ENCODE peak calls at places on chromosomes 4 and X, in six cellular contexts. One of them, this sample, is unnamed.

GRCh38 chrX:112630187-112630586 is 49.6 kb downstream of the LHFPL1 start:
- DNase-seq in neuronal stem cell: no peak
- DNase-seq in H1: no peak
- DNase-seq in IMR-90: no peak
- DNase-seq in mesenchymal stem cell: no peak
- DNase-seq in H9: no peak
- DNase-seq in this sample: no peak

GRCh38 chrX:13473666-13474516 is 95.5 kb upstream of the EGFL6 start:
- DNase-seq in neuronal stem cell: no peak
- DNase-seq in H1: no peak
- DNase-seq in IMR-90: peak; percentile 40
- DNase-seq in mesenchymal stem cell: no peak
- DNase-seq in H9: no peak
- DNase-seq in this sample: no peak

GRCh38 chr4:2937146-2937857 is 25.9 kb downstream of the NOP14 start:
- DNase-seq in neuronal stem cell: no peak
- DNase-seq in H1: no peak
- DNase-seq in IMR-90: no peak
- DNase-seq in mesenchymal stem cell: no peak
- DNase-seq in H9: peak; percentile 46
- DNase-seq in this sample: no peak

GRCh38 chrX:51440365-51440764 is 56.0 kb downstream of the NUDT11 start:
- DNase-seq in neuronal stem cell: no peak
- DNase-seq in H1: no peak
- DNase-seq in IMR-90: no peak
- DNase-seq in mesenchymal stem cell: no peak
- DNase-seq in H9: no peak
- DNase-seq in this sample: peak; percentile 49

GRCh38 chr4:1793496-1793840 is 375 bp downstream of the FGFR3 start:
- DNase-seq in neuronal stem cell: no peak
- DNase-seq in H1: no peak
- DNase-seq in IMR-90: no peak
- DNase-seq in mesenchymal stem cell: peak; percentile 29
- DNase-seq in H9: no peak
- DNase-seq in this sample: peak; percentile 63

GRCh38 chr4:57064120-57064519 is 46.1 kb downstream of the IGFBP7 start:
- DNase-seq in neuronal stem cell: no peak
- DNase-seq in H1: no peak
- DNase-seq in IMR-90: no peak
- DNase-seq in mesenchymal stem cell: no peak
- DNase-seq in H9: no peak
- DNase-seq in this sample: no peak

GRCh38 chr4:15145709-15146108 is 143.4 kb downstream of the CPEB2 start:
- DNase-seq in neuronal stem cell: no peak
- DNase-seq in H1: no peak
- DNase-seq in IMR-90: no peak
- DNase-seq in mesenchymal stem cell: no peak
- DNase-seq in H9: no peak
- DNase-seq in this sample: no peak

GRCh38 chr4:70190579-70190978 is 4.9 kb upstream of the ODAM start:
- DNase-seq in neuronal stem cell: no peak
- DNase-seq in H1: no peak
- DNase-seq in IMR-90: no peak
- DNase-seq in mesenchymal stem cell: no peak
- DNase-seq in H9: no peak
- DNase-seq in this sample: no peak

GRCh38 chrX:119541188-119541587 is 24.0 kb downstream of the STEEP1 start:
- DNase-seq in neuronal stem cell: no peak
- DNase-seq in H1: no peak
- DNase-seq in IMR-90: peak; percentile 86
- DNase-seq in mesenchymal stem cell: peak; percentile 81
- DNase-seq in H9: peak; percentile 54
- DNase-seq in this sample: peak; percentile 73

GRCh38 chrX:75156537-75156945 is 458 bp upstream of the ABCB7 start:
- DNase-seq in neuronal stem cell: no peak
- DNase-seq in H1: no peak
- DNase-seq in IMR-90: peak; percentile 12
- DNase-seq in mesenchymal stem cell: peak; percentile 58
- DNase-seq in H9: no peak
- DNase-seq in this sample: peak; percentile 11

GRCh38 chr4:67130411-67130810 is 414.9 kb downstream of the CENPC start:
- DNase-seq in neuronal stem cell: no peak
- DNase-seq in H1: no peak
- DNase-seq in IMR-90: no peak
- DNase-seq in mesenchymal stem cell: no peak
- DNase-seq in H9: no peak
- DNase-seq in this sample: no peak

GRCh38 chrX:39445336-39445735 is 644.1 kb downstream of the MID1IP1 start:
- DNase-seq in neuronal stem cell: no peak
- DNase-seq in H1: no peak
- DNase-seq in IMR-90: no peak
- DNase-seq in mesenchymal stem cell: no peak
- DNase-seq in H9: peak; percentile 63
- DNase-seq in this sample: peak; percentile 25

GRCh38 chr4:76990288-76991080 is 40.9 kb downstream of the SEPTIN11 start:
- DNase-seq in neuronal stem cell: no peak
- DNase-seq in H1: no peak
- DNase-seq in IMR-90: peak; percentile 96
- DNase-seq in mesenchymal stem cell: peak; percentile 87
- DNase-seq in H9: no peak
- DNase-seq in this sample: peak; percentile 59

GRCh38 chr4:140152760-140153418 is 1.1 kb downstream of the MAML3 start:
- DNase-seq in neuronal stem cell: peak; percentile 33
- DNase-seq in H1: no peak
- DNase-seq in IMR-90: peak; percentile 44
- DNase-seq in mesenchymal stem cell: peak; percentile 64
- DNase-seq in H9: peak; percentile 50
- DNase-seq in this sample: peak; percentile 70

GRCh38 chr4:58456727-58457384 is 1346.7 kb upstream of the IGFBP7 start:
- DNase-seq in neuronal stem cell: no peak
- DNase-seq in H1: no peak
- DNase-seq in IMR-90: no peak
- DNase-seq in mesenchymal stem cell: no peak
- DNase-seq in H9: no peak
- DNase-seq in this sample: no peak

GRCh38 chrX:148146121-148146520 is 165.0 kb downstream of the FMR1NB start:
- DNase-seq in neuronal stem cell: no peak
- DNase-seq in H1: no peak
- DNase-seq in IMR-90: no peak
- DNase-seq in mesenchymal stem cell: no peak
- DNase-seq in H9: no peak
- DNase-seq in this sample: no peak

GRCh38 chr4:25756503-25756902 is 100.9 kb downstream of the SLC34A2 start:
- DNase-seq in neuronal stem cell: peak; percentile 12
- DNase-seq in H1: no peak
- DNase-seq in IMR-90: peak; percentile 29
- DNase-seq in mesenchymal stem cell: no peak
- DNase-seq in H9: no peak
- DNase-seq in this sample: no peak

GRCh38 chrX:67604979-67605703 is 61.3 kb downstream of the AR start:
- DNase-seq in neuronal stem cell: no peak
- DNase-seq in H1: no peak
- DNase-seq in IMR-90: peak; percentile 68
- DNase-seq in mesenchymal stem cell: peak; percentile 84
- DNase-seq in H9: no peak
- DNase-seq in this sample: peak; percentile 79

DNA sequence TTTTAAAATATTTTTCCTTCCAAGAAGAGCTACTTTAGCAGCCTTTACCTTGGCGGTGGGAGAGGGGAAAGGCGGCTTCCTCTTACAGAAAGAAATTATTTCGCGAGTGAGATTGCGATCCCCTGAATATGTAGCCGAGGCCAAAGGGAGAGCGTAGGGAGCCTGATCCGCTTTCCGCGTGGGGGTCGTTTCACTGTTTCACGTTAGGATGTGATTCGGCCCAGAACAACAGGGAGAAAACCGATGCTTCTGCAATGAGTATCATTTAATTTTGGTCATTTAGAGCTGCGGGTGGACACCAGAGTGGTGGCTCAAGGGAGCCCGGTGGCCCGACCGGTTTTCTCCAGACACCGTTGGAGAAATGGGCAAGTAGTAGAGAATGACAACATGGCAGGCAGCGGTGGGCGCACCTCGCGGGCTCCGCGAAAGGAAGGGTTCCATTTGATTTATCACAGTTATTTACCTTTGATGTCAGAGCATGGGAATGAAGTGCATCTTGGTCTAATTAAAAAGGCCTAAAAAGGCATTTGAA is 1.8 kb upstream of the PCDH19 start:
- DNase-seq in neuronal stem cell: no peak
- DNase-seq in H1: no peak
- DNase-seq in IMR-90: no peak
- DNase-seq in mesenchymal stem cell: no peak
- DNase-seq in H9: no peak
- DNase-seq in this sample: no peak
- H3K4me2 ChIP-seq in neuronal stem cell: peak overlapping the region; percentile 57
- H3K4me2 ChIP-seq in H1: peak overlapping the region; percentile 28
- H3K4me2 ChIP-seq in IMR-90: no peak overlapping the region
- H3K4me2 ChIP-seq in mesenchymal stem cell: no peak overlapping the region
- H3K4me2 ChIP-seq in H9: peak overlapping the region; percentile 83
- H3K4me2 ChIP-seq in this sample: no peak overlapping the region

DNA sequence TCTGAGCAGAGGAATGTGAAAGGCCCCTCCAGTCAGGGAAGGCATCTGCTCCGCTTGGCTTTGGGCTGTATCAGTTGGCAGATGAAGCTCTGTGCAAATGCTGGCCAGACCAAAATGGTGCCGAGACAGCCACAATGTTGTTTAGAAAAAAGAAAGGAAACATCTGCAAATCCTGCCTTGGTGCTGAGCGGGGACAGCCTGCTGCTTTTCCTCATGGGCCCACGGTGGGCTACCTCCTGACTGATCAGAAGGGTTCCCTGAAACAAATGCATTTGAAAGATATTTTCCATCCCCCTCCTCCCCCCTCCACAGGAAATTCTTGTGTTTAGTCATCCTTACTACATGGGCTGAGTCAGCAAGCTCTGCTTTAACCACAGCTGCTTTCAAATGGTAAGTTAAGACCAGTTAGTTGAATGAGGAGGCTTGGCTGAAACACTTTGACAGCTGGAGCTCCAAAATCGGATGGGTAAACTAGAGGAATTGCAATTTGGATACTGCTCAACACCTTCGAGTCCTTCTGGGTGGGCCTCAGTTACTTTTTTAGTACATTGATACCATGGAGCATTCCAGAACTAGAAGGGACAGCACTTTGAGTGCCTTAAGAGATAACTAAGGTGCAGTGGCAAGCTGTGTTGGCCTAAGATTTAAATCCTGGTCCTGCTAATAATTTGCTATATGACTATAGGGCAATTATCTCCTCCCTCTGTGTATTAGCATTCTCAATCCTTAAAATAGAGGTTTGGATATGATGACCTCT is 36.0 kb downstream of the PLAC1 start:
- DNase-seq in neuronal stem cell: no peak
- DNase-seq in H1: peak; percentile 39
- DNase-seq in IMR-90: peak; percentile 89
- DNase-seq in mesenchymal stem cell: peak; percentile 87
- DNase-seq in H9: peak; percentile 35
- DNase-seq in this sample: peak; percentile 84
- H2BK5ac ChIP-seq in neuronal stem cell: no peak overlapping the region
- H2BK5ac ChIP-seq in H1: peak overlapping the region; percentile 52
- H2BK5ac ChIP-seq in IMR-90: peak overlapping the region; percentile 81
- H2BK5ac ChIP-seq in mesenchymal stem cell: peak overlapping the region; percentile 79
- H2BK5ac ChIP-seq in H9: no peak overlapping the region
- H2BK5ac ChIP-seq in this sample: no peak overlapping the region

GRCh38 chrX:1334854-1335253 is 1.7 kb upstream of the IL3RA start:
- DNase-seq in neuronal stem cell: no peak
- DNase-seq in H1: no peak
- DNase-seq in IMR-90: no peak
- DNase-seq in mesenchymal stem cell: no peak
- DNase-seq in H9: no peak
- DNase-seq in this sample: no peak

GRCh38 chrX:1325515-1326116 is 11.0 kb upstream of the IL3RA start:
- DNase-seq in neuronal stem cell: no peak
- DNase-seq in H1: no peak
- DNase-seq in IMR-90: no peak
- DNase-seq in mesenchymal stem cell: no peak
- DNase-seq in H9: no peak
- DNase-seq in this sample: no peak

GRCh38 chrX:1327651-1328304 is 8.8 kb upstream of the IL3RA start:
- DNase-seq in neuronal stem cell: no peak
- DNase-seq in H1: no peak
- DNase-seq in IMR-90: no peak
- DNase-seq in mesenchymal stem cell: peak; percentile 23
- DNase-seq in H9: no peak
- DNase-seq in this sample: no peak

GRCh38 chrX:1336331-1337143 is at the start of gene IL3RA:
- DNase-seq in neuronal stem cell: no peak
- DNase-seq in H1: no peak
- DNase-seq in IMR-90: no peak
- DNase-seq in mesenchymal stem cell: peak; percentile 75
- DNase-seq in H9: no peak
- DNase-seq in this sample: no peak

DNA sequence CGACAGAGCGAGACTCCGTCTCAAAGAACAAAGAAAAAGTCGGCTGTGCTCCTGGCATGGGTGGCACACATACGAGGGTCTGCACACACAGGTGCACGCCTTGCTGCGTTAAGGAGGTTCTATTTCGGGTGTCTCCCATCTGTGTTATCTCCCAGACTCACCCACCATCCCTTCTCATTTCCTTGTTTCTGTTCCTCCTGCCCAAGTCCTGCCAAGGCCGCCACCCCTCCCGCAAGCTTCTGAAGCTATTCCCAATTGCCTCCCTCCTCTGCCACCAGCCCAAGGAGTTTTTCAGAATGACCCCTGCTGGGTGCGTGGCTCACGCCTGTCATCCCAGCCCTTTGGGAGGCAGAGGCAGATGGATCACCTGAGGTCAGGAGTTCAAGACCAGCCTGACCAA is 6.0 kb upstream of the IL3RA start:
- DNase-seq in neuronal stem cell: no peak
- DNase-seq in H1: no peak
- DNase-seq in IMR-90: no peak
- DNase-seq in mesenchymal stem cell: no peak
- DNase-seq in H9: no peak
- DNase-seq in this sample: no peak
- H2BK15ac ChIP-seq in neuronal stem cell: no peak overlapping the region
- H2BK15ac ChIP-seq in H1: no peak overlapping the region
- H2BK15ac ChIP-seq in IMR-90: no peak overlapping the region
- H2BK15ac ChIP-seq in mesenchymal stem cell: no peak overlapping the region
- H2BK15ac ChIP-seq in H9: no peak overlapping the region
- H2BK15ac ChIP-seq in this sample: no peak overlapping the region

DNA sequence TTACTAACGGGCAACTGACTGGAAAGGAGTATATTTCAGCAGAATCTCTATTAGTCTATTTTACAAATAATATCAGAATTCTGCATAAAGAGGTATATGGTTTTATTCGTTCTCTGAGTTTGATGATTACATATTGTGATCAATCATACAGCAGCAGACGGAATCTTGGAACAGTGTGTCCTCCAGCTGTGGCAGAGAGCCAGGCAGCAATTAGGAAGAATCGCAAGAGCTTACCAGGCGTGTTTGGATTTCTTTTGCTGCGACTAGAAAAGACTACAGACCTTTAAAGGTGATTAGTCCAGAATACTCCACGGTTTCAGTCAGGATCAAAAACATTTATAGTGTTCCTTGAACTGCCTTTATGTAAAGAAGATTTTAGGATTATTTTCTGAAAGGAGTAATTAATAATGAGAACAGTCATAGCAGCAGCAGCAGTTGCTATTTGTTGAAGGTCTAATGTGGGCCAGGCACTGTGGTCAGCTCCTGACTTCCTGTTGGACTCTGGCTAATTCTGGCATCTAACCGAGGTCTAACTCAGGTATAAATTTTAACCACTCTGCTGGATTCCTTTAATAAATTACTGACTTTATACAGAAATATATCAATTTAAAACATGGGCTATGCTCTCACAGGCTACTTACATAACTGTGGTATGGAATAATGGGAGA is 225.3 kb upstream of the CXorf66 start:
- DNase-seq in neuronal stem cell: no peak
- DNase-seq in H1: no peak
- DNase-seq in IMR-90: no peak
- DNase-seq in mesenchymal stem cell: no peak
- DNase-seq in H9: no peak
- DNase-seq in this sample: no peak
- H3K4me2 ChIP-seq in neuronal stem cell: no peak overlapping the region
- H3K4me2 ChIP-seq in H1: no peak overlapping the region
- H3K4me2 ChIP-seq in IMR-90: no peak overlapping the region
- H3K4me2 ChIP-seq in mesenchymal stem cell: no peak overlapping the region
- H3K4me2 ChIP-seq in H9: no peak overlapping the region
- H3K4me2 ChIP-seq in this sample: no peak overlapping the region

This sample was measured in mesendoderm.